ENCODE peak calls at places on chromosomes 16 and 17, in five cellular contexts. O is BJ, Z is cardiac muscle cell, E is HL-60, X is NCI-H1105. M is an unnamed sample.

GRCh38 chr16:4681471-4682083 is 11.8 kb upstream of the NUDT16L1 start:
- DNase-seq in O (no peak), Z (no peak), E (no peak), X (no peak), M (no peak)

GRCh38 chr17:32871736-32872135 is 5.2 kb downstream of the MYO1D start:
- DNase-seq in O (no peak), Z (no peak), E (peak), X (no peak), M (no peak)

GRCh38 chr17:4920351-4921048 is 11.6 kb upstream of the GP1BA start:
- DNase-seq in O (no peak), Z (no peak), E (peak), X (no peak), M (no peak)

GRCh38 chr16:11672206-11673090 is 4.2 kb downstream of the SNN start:
- DNase-seq in O (no peak), Z (no peak), E (peak), X (no peak), M (no peak)

GRCh38 chr17:70110443-70110880 is 35.4 kb downstream of the KCNJ16 start:
- DNase-seq in O (no peak), Z (no peak), E (no peak), X (no peak), M (no peak)

GRCh38 chr17:42891539-42892152 is 9.0 kb upstream of the G6PC1 start:
- DNase-seq in O (no peak), Z (peak), E (no peak), X (no peak), M (no peak)

GRCh38 chr17:74751210-74751529 is 2.7 kb downstream of the NHERF1 start:
- DNase-seq in O (no peak), Z (no peak), E (no peak), X (no peak), M (no peak)

GRCh38 chr16:89616576-89617437 is 3.4 kb downstream of the DPEP1 start:
- DNase-seq in O (no peak), Z (no peak), E (no peak), X (no peak), M (no peak)

GRCh38 chr16:57646388-57647039 is 18.1 kb downstream of the ADGRG1 start:
- DNase-seq in O (no peak), Z (no peak), E (no peak), X (no peak), M (no peak)

GRCh38 chr16:75965504-75966374 is 239.4 kb upstream of the CPHXL start:
- DNase-seq in O (no peak), Z (peak), E (no peak), X (no peak), M (no peak)

GRCh38 chr17:43721537-43722268 is 36.9 kb downstream of the SOST start:
- DNase-seq in O (no peak), Z (no peak), E (no peak), X (no peak), M (no peak)

GRCh38 chr17:78935419-78936323 is 10.5 kb upstream of the TIMP2 start:
- DNase-seq in O (peak), Z (no peak), E (no peak), X (no peak), M (no peak)

GRCh38 chr17:47719411-47720152 is 13.5 kb upstream of the TBX21 start:
- DNase-seq in O (peak), Z (no peak), E (peak), X (no peak), M (no peak)

M was measured in NCI-H2107.